ENCODE peak calls at places on chromosomes 16 and 17, in nine cellular contexts. K, B, F, P, M, I, A, Z and O are unnamed samples.

GRCh38 chr17:68822752-68823289 is 132.4 kb downstream of the ABCA8 start:
- DNase-seq in K (no peak), B (no peak), F (no peak), P (no peak), M (no peak), I (no peak), A (no peak), Z (no peak), O (no peak)

GRCh38 chr16:67055712-67056487 is 27.0 kb downstream of the CBFB start:
- DNase-seq in K (no peak), B (no peak), F (no peak), P (no peak), M (no peak), I (peak; percentile 78), A (no peak), Z (no peak), O (no peak)

GRCh38 chr17:75262112-75262606 is 480 bp downstream of the MRPS7 start:
- DNase-seq in K (no peak), B (peak; percentile 57), F (peak; percentile 72), P (no peak), M (no peak), I (no peak), A (no peak), Z (peak; percentile 46), O (no peak)

GRCh38 chr17:80361495-80362220 is 53.3 kb upstream of the ENDOV start:
- DNase-seq in K (no peak), B (peak; percentile 70), F (peak; percentile 51), P (no peak), M (no peak), I (peak; percentile 22), A (no peak), Z (peak; percentile 27), O (no peak)

GRCh38 chr16:10566613-10567012 is 13.8 kb downstream of the EMP2 start:
- DNase-seq in K (no peak), B (no peak), F (peak; percentile 31), P (no peak), M (no peak), I (no peak), A (no peak), Z (peak; percentile 7), O (no peak)

GRCh38 chr17:50830298-50830697 is 5.1 kb upstream of the WFIKKN2 start:
- DNase-seq in K (no peak), B (no peak), F (no peak), P (no peak), M (peak; percentile 65), I (peak; percentile 28), A (no peak), Z (no peak), O (no peak)

GRCh38 chr16:71781741-71782140 is 26.9 kb downstream of the AP1G1 start:
- DNase-seq in K (no peak), B (no peak), F (peak; percentile 22), P (no peak), M (no peak), I (no peak), A (no peak), Z (no peak), O (no peak)

GRCh38 chr16:9977333-9977897 is 204.8 kb downstream of the GRIN2A start:
- DNase-seq in K (no peak), B (no peak), F (no peak), P (no peak), M (no peak), I (no peak), A (no peak), Z (no peak), O (no peak)

GRCh38 chr17:81009124-81009523 is 17.5 kb downstream of the CHMP6 start:
- DNase-seq in K (no peak), B (no peak), F (no peak), P (no peak), M (no peak), I (no peak), A (no peak), Z (no peak), O (no peak)

GRCh38 chr17:74892013-74892841 is 1.2 kb downstream of the FADS6 start:
- DNase-seq in K (no peak), B (no peak), F (no peak), P (no peak), M (no peak), I (no peak), A (no peak), Z (no peak), O (no peak)

GRCh38 chr17:47905221-47905733 is 9.2 kb downstream of the SP2 start:
- DNase-seq in K (peak; percentile 74), B (peak; percentile 49), F (peak; percentile 56), P (no peak), M (peak; percentile 63), I (peak; percentile 94), A (no peak), Z (no peak), O (no peak)

GRCh38 chr16:35210681-35211433 is 1751.4 kb downstream of the TP53TG3F start:
- DNase-seq in K (no peak), B (no peak), F (no peak), P (no peak), M (no peak), I (no peak), A (no peak), Z (no peak), O (no peak)
- H3K4me3 ChIP-seq in K (no peak overlapping the region), B (no peak overlapping the region), F (no peak overlapping the region), P (no peak overlapping the region), M (no peak overlapping the region), I (no peak overlapping the region), A (no peak overlapping the region), Z (no peak overlapping the region), O (no peak overlapping the region)

DNA sequence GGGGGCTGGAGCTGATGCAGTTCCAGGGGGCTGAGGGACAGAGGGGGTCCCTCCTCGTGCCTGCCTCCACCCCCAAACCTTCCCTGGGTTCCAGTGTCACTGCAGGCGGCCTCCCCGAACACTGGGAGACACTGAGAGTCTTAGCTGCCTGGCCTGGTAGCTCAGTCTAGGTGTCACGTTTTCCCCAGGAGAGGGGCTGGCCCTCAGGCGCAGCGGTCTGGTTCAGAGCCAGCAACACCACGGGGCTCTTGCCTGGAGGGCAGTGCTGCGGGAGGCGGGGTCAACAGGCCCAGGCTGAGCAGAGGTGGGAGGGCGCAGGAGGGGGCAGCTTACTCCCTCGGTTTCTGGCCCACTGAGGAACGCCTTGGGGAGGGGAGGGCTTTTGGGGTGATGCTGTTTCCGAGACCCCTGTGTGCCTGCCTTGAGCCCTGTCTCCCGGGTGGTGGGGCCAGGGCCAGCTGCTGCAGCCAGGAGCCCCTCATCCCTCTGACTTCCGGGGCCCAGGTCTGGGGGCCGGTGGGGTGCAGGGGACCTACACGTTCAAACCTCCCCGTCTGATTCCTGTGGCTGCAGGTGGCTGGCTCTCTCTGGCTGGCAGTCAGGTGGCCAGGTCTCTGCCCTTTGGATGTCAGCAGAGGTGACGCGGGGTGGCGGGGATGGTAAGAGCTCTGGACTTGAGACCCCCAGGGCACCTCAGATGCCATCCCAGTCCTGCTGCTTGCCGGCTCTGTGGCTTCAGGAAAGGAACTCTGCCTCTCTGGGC is 89.3 kb upstream of the GSE1 start:
- DNase-seq in K (no peak), B (peak; percentile 46), F (peak; percentile 88), P (no peak), M (peak; percentile 74), I (peak; percentile 75), A (no peak), Z (no peak), O (no peak)
- H3K4me1 ChIP-seq in K (peaks cover 43% of the 10 kb centered on the region), B (peaks cover 39% of the 10 kb centered on the region), F (peaks cover 5% of the 10 kb centered on the region), P (no peaks in the 10 kb centered on the region), M (peaks cover 42% of the 10 kb centered on the region), I (peaks cover 50% of the 10 kb centered on the region), A (peaks cover 32% of the 10 kb centered on the region), Z (peaks cover 13% of the 10 kb centered on the region), O (no peaks in the 10 kb centered on the region)

GRCh38 chr16:24730914-24731313 is 1.5 kb downstream of the TNRC6A start:
- DNase-seq in K (no peak), B (no peak), F (no peak), P (no peak), M (no peak), I (no peak), A (no peak), Z (no peak), O (no peak)
- H3K27ac ChIP-seq in K (peak overlapping the region; percentile 98), B (no peak overlapping the region), F (no peak overlapping the region), P (no peak overlapping the region), M (no peak overlapping the region), I (peak overlapping the region; percentile 65), A (peak overlapping the region; percentile 97), Z (no peak overlapping the region), O (peak overlapping the region; percentile 94)

GRCh38 chr17:37713624-37714023 is 31.2 kb downstream of the HNF1B start:
- DNase-seq in K (no peak), B (no peak), F (no peak), P (no peak), M (no peak), I (no peak), A (no peak), Z (no peak), O (no peak)

GRCh38 chr17:37710344-37710886 is 34.4 kb downstream of the HNF1B start:
- DNase-seq in K (no peak), B (peak; percentile 94), F (peak; percentile 100), P (no peak), M (peak; percentile 99), I (peak; percentile 69), A (no peak), Z (peak; percentile 25), O (no peak)

GRCh38 chr17:37713028-37713431 is 31.8 kb downstream of the HNF1B start:
- DNase-seq in K (no peak), B (no peak), F (no peak), P (no peak), M (peak; percentile 65), I (no peak), A (no peak), Z (no peak), O (no peak)

GRCh38 chr17:37708616-37709212 is 36.1 kb downstream of the HNF1B start:
- DNase-seq in K (no peak), B (no peak), F (peak; percentile 54), P (no peak), M (peak; percentile 74), I (no peak), A (no peak), Z (no peak), O (no peak)

DNA sequence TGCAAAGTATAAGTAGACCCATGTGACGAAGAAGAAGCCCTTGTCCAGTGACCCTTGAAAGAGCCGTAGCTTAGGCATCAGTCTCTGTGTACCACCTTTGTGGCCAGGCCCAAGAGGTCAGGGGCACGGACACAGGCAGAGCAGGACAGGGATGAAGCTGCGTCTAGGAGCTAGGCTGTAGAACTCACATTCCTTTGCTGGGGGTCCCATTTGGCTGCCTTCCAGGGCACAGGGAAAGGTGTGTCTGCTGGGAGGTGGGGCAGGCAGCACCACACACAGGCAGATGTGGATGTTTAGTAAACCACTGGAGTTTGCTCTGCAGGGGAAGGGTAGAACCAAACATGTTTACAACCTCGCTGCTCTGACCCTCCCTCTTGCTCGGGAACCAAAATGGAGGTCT is 33.7 kb downstream of the HNF1B start:
- DNase-seq in K (no peak), B (no peak), F (no peak), P (no peak), M (no peak), I (no peak), A (no peak), Z (no peak), O (no peak)
- H3K4me3 ChIP-seq in K (no peak overlapping the region), B (no peak overlapping the region), F (no peak overlapping the region), P (no peak overlapping the region), M (no peak overlapping the region), I (no peak overlapping the region), A (no peak overlapping the region), Z (no peak overlapping the region), O (no peak overlapping the region)